ENCODE peak calls at places on chromosomes 13 and 19, in ten cellular contexts. One of them, this sample, is unnamed.

GRCh38 chr13:41459754-41460111 is 2.4 kb downstream of the RGCC start:
- DNase-seq in sigmoid colon: no peak
- DNase-seq in SK-N-SH: no peak
- DNase-seq in upper lobe of left lung: no peak
- DNase-seq in suprapubic skin: no peak
- DNase-seq in stomach: no peak
- DNase-seq in transverse colon: no peak
- DNase-seq in K562: no peak
- DNase-seq in HepG2: no peak
- DNase-seq in H1: no peak
- DNase-seq in this sample: no peak

GRCh38 chr13:109647046-109647445 is 139.3 kb downstream of the IRS2 start:
- DNase-seq in sigmoid colon: no peak
- DNase-seq in SK-N-SH: no peak
- DNase-seq in upper lobe of left lung: no peak
- DNase-seq in suprapubic skin: no peak
- DNase-seq in stomach: no peak
- DNase-seq in transverse colon: no peak
- DNase-seq in K562: no peak
- DNase-seq in HepG2: no peak
- DNase-seq in H1: no peak
- DNase-seq in this sample: no peak

GRCh38 chr19:533485-534058 is 2.0 kb downstream of the CDC34 start:
- DNase-seq in sigmoid colon: peak
- DNase-seq in SK-N-SH: no peak
- DNase-seq in upper lobe of left lung: no peak
- DNase-seq in suprapubic skin: no peak
- DNase-seq in stomach: no peak
- DNase-seq in transverse colon: no peak
- DNase-seq in K562: no peak
- DNase-seq in HepG2: no peak
- DNase-seq in H1: no peak
- DNase-seq in this sample: no peak

GRCh38 chr19:22532388-22533310 is 101.5 kb upstream of the ZNF492 start:
- DNase-seq in sigmoid colon: peak
- DNase-seq in SK-N-SH: no peak
- DNase-seq in upper lobe of left lung: peak
- DNase-seq in suprapubic skin: no peak
- DNase-seq in stomach: no peak
- DNase-seq in transverse colon: peak
- DNase-seq in K562: no peak
- DNase-seq in HepG2: no peak
- DNase-seq in H1: no peak
- DNase-seq in this sample: no peak

GRCh38 chr13:113105032-113105993 is at the start of gene F7:
- DNase-seq in sigmoid colon: no peak
- DNase-seq in SK-N-SH: no peak
- DNase-seq in upper lobe of left lung: no peak
- DNase-seq in suprapubic skin: no peak
- DNase-seq in stomach: no peak
- DNase-seq in transverse colon: peak
- DNase-seq in K562: no peak
- DNase-seq in HepG2: peak
- DNase-seq in H1: no peak
- DNase-seq in this sample: no peak

GRCh38 chr19:18443406-18443805 is 5.5 kb upstream of the ISYNA1 start:
- DNase-seq in sigmoid colon: no peak
- DNase-seq in SK-N-SH: no peak
- DNase-seq in upper lobe of left lung: no peak
- DNase-seq in suprapubic skin: no peak
- DNase-seq in stomach: no peak
- DNase-seq in transverse colon: no peak
- DNase-seq in K562: no peak
- DNase-seq in HepG2: no peak
- DNase-seq in H1: no peak
- DNase-seq in this sample: no peak

GRCh38 chr13:110431851-110432294 is 124.8 kb downstream of the COL4A2 start:
- DNase-seq in sigmoid colon: no peak
- DNase-seq in SK-N-SH: peak
- DNase-seq in upper lobe of left lung: no peak
- DNase-seq in suprapubic skin: no peak
- DNase-seq in stomach: no peak
- DNase-seq in transverse colon: no peak
- DNase-seq in K562: no peak
- DNase-seq in HepG2: no peak
- DNase-seq in H1: no peak
- DNase-seq in this sample: no peak

GRCh38 chr13:113171250-113172125 is 13.0 kb downstream of the PROZ start:
- DNase-seq in sigmoid colon: no peak
- DNase-seq in SK-N-SH: no peak
- DNase-seq in upper lobe of left lung: no peak
- DNase-seq in suprapubic skin: no peak
- DNase-seq in stomach: no peak
- DNase-seq in transverse colon: no peak
- DNase-seq in K562: no peak
- DNase-seq in HepG2: no peak
- DNase-seq in H1: no peak
- DNase-seq in this sample: no peak

GRCh38 chr19:37817180-37817911 is 38.0 kb upstream of the ZNF573 start:
- DNase-seq in sigmoid colon: peak
- DNase-seq in SK-N-SH: peak
- DNase-seq in upper lobe of left lung: peak
- DNase-seq in suprapubic skin: peak
- DNase-seq in stomach: peak
- DNase-seq in transverse colon: peak
- DNase-seq in K562: no peak
- DNase-seq in HepG2: no peak
- DNase-seq in H1: peak
- DNase-seq in this sample: peak

GRCh38 chr19:10643166-10643967 is 10.8 kb upstream of the ILF3 start:
- DNase-seq in sigmoid colon: no peak
- DNase-seq in SK-N-SH: peak
- DNase-seq in upper lobe of left lung: no peak
- DNase-seq in suprapubic skin: no peak
- DNase-seq in stomach: no peak
- DNase-seq in transverse colon: no peak
- DNase-seq in K562: no peak
- DNase-seq in HepG2: no peak
- DNase-seq in H1: no peak
- DNase-seq in this sample: no peak

GRCh38 chr19:33927789-33928457 is 131.3 kb downstream of the KCTD15 start:
- DNase-seq in sigmoid colon: no peak
- DNase-seq in SK-N-SH: no peak
- DNase-seq in upper lobe of left lung: no peak
- DNase-seq in suprapubic skin: no peak
- DNase-seq in stomach: no peak
- DNase-seq in transverse colon: no peak
- DNase-seq in K562: no peak
- DNase-seq in HepG2: no peak
- DNase-seq in H1: no peak
- DNase-seq in this sample: no peak

GRCh38 chr19:36142496-36142895 is 2.6 kb downstream of the CAPNS1 start:
- DNase-seq in sigmoid colon: no peak
- DNase-seq in SK-N-SH: no peak
- DNase-seq in upper lobe of left lung: no peak
- DNase-seq in suprapubic skin: no peak
- DNase-seq in stomach: no peak
- DNase-seq in transverse colon: no peak
- DNase-seq in K562: no peak
- DNase-seq in HepG2: no peak
- DNase-seq in H1: no peak
- DNase-seq in this sample: no peak

GRCh38 chr19:36142046-36142445 is 2.2 kb downstream of the CAPNS1 start:
- DNase-seq in sigmoid colon: no peak
- DNase-seq in SK-N-SH: no peak
- DNase-seq in upper lobe of left lung: no peak
- DNase-seq in suprapubic skin: no peak
- DNase-seq in stomach: no peak
- DNase-seq in transverse colon: no peak
- DNase-seq in K562: no peak
- DNase-seq in HepG2: no peak
- DNase-seq in H1: no peak
- DNase-seq in this sample: no peak

GRCh38 chr19:36139473-36140288 is at the start of gene CAPNS1:
- DNase-seq in sigmoid colon: peak
- DNase-seq in SK-N-SH: peak
- DNase-seq in upper lobe of left lung: peak
- DNase-seq in suprapubic skin: peak
- DNase-seq in stomach: peak
- DNase-seq in transverse colon: peak
- DNase-seq in K562: peak
- DNase-seq in HepG2: peak
- DNase-seq in H1: peak
- DNase-seq in this sample: peak

GRCh38 chr19:36140289-36141038 is 598 bp downstream of the CAPNS1 start:
- DNase-seq in sigmoid colon: peak
- DNase-seq in SK-N-SH: peak
- DNase-seq in upper lobe of left lung: peak
- DNase-seq in suprapubic skin: peak
- DNase-seq in stomach: peak
- DNase-seq in transverse colon: peak
- DNase-seq in K562: peak
- DNase-seq in HepG2: peak
- DNase-seq in H1: no peak
- DNase-seq in this sample: no peak

GRCh38 chr19:36141039-36141914 is 1.4 kb downstream of the CAPNS1 start:
- DNase-seq in sigmoid colon: peak
- DNase-seq in SK-N-SH: peak
- DNase-seq in upper lobe of left lung: peak
- DNase-seq in suprapubic skin: peak
- DNase-seq in stomach: peak
- DNase-seq in transverse colon: peak
- DNase-seq in K562: peak
- DNase-seq in HepG2: peak
- DNase-seq in H1: peak
- DNase-seq in this sample: peak
- TF ChIP-seq POLR2AphosphoS5 in sigmoid colon: peak
- TF ChIP-seq POLR2AphosphoS5 in SK-N-SH: no peak
- TF ChIP-seq POLR2AphosphoS5 in upper lobe of left lung: no peak
- TF ChIP-seq POLR2AphosphoS5 in suprapubic skin: no peak
- TF ChIP-seq POLR2AphosphoS5 in stomach: peak
- TF ChIP-seq POLR2AphosphoS5 in transverse colon: peak
- TF ChIP-seq POLR2AphosphoS5 in K562: no peak
- TF ChIP-seq POLR2AphosphoS5 in HepG2: no peak
- TF ChIP-seq POLR2AphosphoS5 in H1: no peak
- TF ChIP-seq POLR2AphosphoS5 in this sample: peak

GRCh38 chr13:51823351-51823750 is 19.4 kb upstream of the DHRS12 start:
- DNase-seq in sigmoid colon: peak
- DNase-seq in SK-N-SH: no peak
- DNase-seq in upper lobe of left lung: no peak
- DNase-seq in suprapubic skin: no peak
- DNase-seq in stomach: no peak
- DNase-seq in transverse colon: no peak
- DNase-seq in K562: no peak
- DNase-seq in HepG2: no peak
- DNase-seq in H1: no peak
- DNase-seq in this sample: no peak
- H3K27ac ChIP-seq in sigmoid colon: no peak
- H3K27ac ChIP-seq in SK-N-SH: no peak
- H3K27ac ChIP-seq in upper lobe of left lung: peak
- H3K27ac ChIP-seq in suprapubic skin: no peak
- H3K27ac ChIP-seq in stomach: no peak
- H3K27ac ChIP-seq in transverse colon: no peak
- H3K27ac ChIP-seq in K562: no peak
- H3K27ac ChIP-seq in HepG2: no peak
- H3K27ac ChIP-seq in H1: no peak
- H3K27ac ChIP-seq in this sample: no peak

DNA sequence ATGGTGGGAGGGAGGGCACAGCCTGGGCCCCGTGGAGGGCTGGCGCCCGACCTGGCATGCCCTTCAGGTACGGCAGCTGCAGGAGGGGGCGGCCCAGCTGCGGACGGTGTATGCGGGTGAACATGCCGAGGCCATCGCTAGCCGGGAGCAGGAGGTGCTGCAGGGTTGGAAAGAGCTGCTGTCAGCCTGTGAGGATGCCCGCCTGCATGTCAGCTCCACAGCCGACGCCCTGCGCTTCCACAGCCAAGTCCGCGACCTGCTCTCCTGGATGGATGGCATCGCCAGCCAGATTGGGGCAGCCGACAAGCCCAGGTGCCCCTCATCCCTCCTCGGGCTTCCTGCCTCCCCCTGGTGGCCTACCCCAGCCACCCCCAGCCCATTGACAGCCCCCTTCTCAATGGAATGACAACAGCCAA is 16.6 kb upstream of the SHKBP1 start:
- DNase-seq in sigmoid colon: no peak
- DNase-seq in SK-N-SH: no peak
- DNase-seq in upper lobe of left lung: no peak
- DNase-seq in suprapubic skin: no peak
- DNase-seq in stomach: no peak
- DNase-seq in transverse colon: no peak
- DNase-seq in K562: no peak
- DNase-seq in HepG2: no peak
- DNase-seq in H1: no peak
- DNase-seq in this sample: no peak
- TF ChIP-seq EP300 in sigmoid colon: no peak
- TF ChIP-seq EP300 in SK-N-SH: no peak
- TF ChIP-seq EP300 in upper lobe of left lung: no peak
- TF ChIP-seq EP300 in suprapubic skin: no peak
- TF ChIP-seq EP300 in stomach: no peak
- TF ChIP-seq EP300 in transverse colon: no peak
- TF ChIP-seq EP300 in K562: no peak
- TF ChIP-seq EP300 in HepG2: no peak
- TF ChIP-seq EP300 in H1: no peak
- TF ChIP-seq EP300 in this sample: no peak

GRCh38 chr13:46136688-46137087 is 31.9 kb upstream of the CPB2 start:
- DNase-seq in sigmoid colon: no peak
- DNase-seq in SK-N-SH: no peak
- DNase-seq in upper lobe of left lung: no peak
- DNase-seq in suprapubic skin: no peak
- DNase-seq in stomach: no peak
- DNase-seq in transverse colon: no peak
- DNase-seq in K562: no peak
- DNase-seq in HepG2: no peak
- DNase-seq in H1: no peak
- DNase-seq in this sample: no peak
- TF ChIP-seq POLR2AphosphoS5 in sigmoid colon: no peak
- TF ChIP-seq POLR2AphosphoS5 in SK-N-SH: no peak
- TF ChIP-seq POLR2AphosphoS5 in upper lobe of left lung: no peak
- TF ChIP-seq POLR2AphosphoS5 in suprapubic skin: no peak
- TF ChIP-seq POLR2AphosphoS5 in stomach: no peak
- TF ChIP-seq POLR2AphosphoS5 in transverse colon: no peak
- TF ChIP-seq POLR2AphosphoS5 in K562: no peak
- TF ChIP-seq POLR2AphosphoS5 in HepG2: no peak
- TF ChIP-seq POLR2AphosphoS5 in H1: no peak
- TF ChIP-seq POLR2AphosphoS5 in this sample: no peak

DNA sequence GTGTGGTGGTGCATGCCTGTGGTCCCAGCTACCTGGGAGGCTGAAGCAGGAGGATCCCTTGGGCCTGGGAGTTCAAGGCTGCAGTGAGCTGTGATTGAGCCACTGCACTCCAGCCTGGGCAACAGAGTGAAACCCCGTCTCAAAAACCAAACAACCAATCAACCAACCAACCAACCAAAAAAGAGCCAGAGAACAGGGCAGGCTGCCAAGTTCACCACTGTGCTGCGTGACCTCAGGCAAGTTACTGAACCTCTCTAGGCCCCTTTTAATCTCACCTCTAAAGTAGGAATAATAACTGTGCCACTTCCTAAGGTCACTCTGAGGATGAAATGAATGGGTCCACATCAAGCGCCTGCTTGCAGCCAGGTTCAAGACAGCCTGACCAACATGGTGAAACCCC is 16.9 kb downstream of the TJP3 start:
- DNase-seq in sigmoid colon: no peak
- DNase-seq in SK-N-SH: no peak
- DNase-seq in upper lobe of left lung: no peak
- DNase-seq in suprapubic skin: no peak
- DNase-seq in stomach: no peak
- DNase-seq in transverse colon: no peak
- DNase-seq in K562: no peak
- DNase-seq in HepG2: no peak
- DNase-seq in H1: no peak
- DNase-seq in this sample: no peak
- H3K27ac ChIP-seq in sigmoid colon: no peak
- H3K27ac ChIP-seq in SK-N-SH: no peak
- H3K27ac ChIP-seq in upper lobe of left lung: no peak
- H3K27ac ChIP-seq in suprapubic skin: no peak
- H3K27ac ChIP-seq in stomach: peak
- H3K27ac ChIP-seq in transverse colon: peak
- H3K27ac ChIP-seq in K562: no peak
- H3K27ac ChIP-seq in HepG2: no peak
- H3K27ac ChIP-seq in H1: no peak
- H3K27ac ChIP-seq in this sample: no peak